ENCODE peak calls at places on chromosomes 12 and 14, in five cellular contexts. P, M, V, N and R are unnamed samples.

GRCh38 chr12:65568517-65568916 is 255.8 kb upstream of the HMGA2 start:
- DNase-seq in P (no peak), M (no peak), V (no peak), N (no peak), R (no peak)

GRCh38 chr12:21305666-21306065 is 29.1 kb downstream of the SLCO1A2 start:
- DNase-seq in P (no peak), M (no peak), V (no peak), N (no peak), R (no peak)

GRCh38 chr12:68896881-68897540 is 36.0 kb downstream of the CPM start:
- DNase-seq in P (no peak), M (no peak), V (peak), N (no peak), R (no peak)

GRCh38 chr14:75335588-75335987 is 57.0 kb downstream of the FOS start:
- DNase-seq in P (no peak), M (no peak), V (no peak), N (no peak), R (no peak)

GRCh38 chr12:77578471-77579262 is 252.0 kb upstream of the NAV3 start:
- DNase-seq in P (no peak), M (no peak), V (no peak), N (no peak), R (no peak)

GRCh38 chr12:122921917-122922316 is 26.0 kb upstream of the VPS37B start:
- DNase-seq in P (no peak), M (no peak), V (peak), N (no peak), R (no peak)

GRCh38 chr12:44654641-44655625 is 221.2 kb downstream of the NELL2 start:
- DNase-seq in P (no peak), M (no peak), V (no peak), N (no peak), R (no peak)

GRCh38 chr14:94028450-94028826 is 2.3 kb downstream of the OTUB2 start:
- DNase-seq in P (no peak), M (no peak), V (no peak), N (no peak), R (no peak)

GRCh38 chr14:96297000-96297399 is 41.0 kb downstream of the BDKRB1 start:
- DNase-seq in P (no peak), M (no peak), V (no peak), N (no peak), R (no peak)

GRCh38 chr12:116090516-116090915 is 187.0 kb downstream of the MED13L start:
- DNase-seq in P (no peak), M (no peak), V (no peak), N (no peak), R (no peak)

GRCh38 chr12:1670244-1670814 is 20.5 kb upstream of the ADIPOR2 start:
- DNase-seq in P (no peak), M (no peak), V (no peak), N (no peak), R (no peak)

GRCh38 chr14:39229222-39229543 is 4.5 kb upstream of the MIA2 start:
- DNase-seq in P (no peak), M (no peak), V (no peak), N (no peak), R (no peak)

GRCh38 chr12:1380171-1380974 is 214.0 kb downstream of the FBXL14 start:
- DNase-seq in P (no peak), M (no peak), V (no peak), N (no peak), R (no peak)

GRCh38 chr12:45612044-45612794 is 117.3 kb upstream of the ARID2 start:
- DNase-seq in P (no peak), M (no peak), V (peak), N (no peak), R (no peak)

GRCh38 chr12:57750561-57751431 is 1.3 kb downstream of the CDK4 start:
- DNase-seq in P (no peak), M (no peak), V (no peak), N (no peak), R (no peak)

GRCh38 chr14:51715742-51716141 is 64.0 kb downstream of the FRMD6 start:
- DNase-seq in P (no peak), M (no peak), V (no peak), N (no peak), R (no peak)

GRCh38 chr14:20603813-20604212 is 12.6 kb upstream of the RNASE12 start:
- DNase-seq in P (no peak), M (no peak), V (no peak), N (no peak), R (no peak)

GRCh38 chr12:2667716-2668440 is 126.9 kb upstream of the FKBP4 start:
- DNase-seq in P (no peak), M (peak), V (no peak), N (no peak), R (no peak)

DNA sequence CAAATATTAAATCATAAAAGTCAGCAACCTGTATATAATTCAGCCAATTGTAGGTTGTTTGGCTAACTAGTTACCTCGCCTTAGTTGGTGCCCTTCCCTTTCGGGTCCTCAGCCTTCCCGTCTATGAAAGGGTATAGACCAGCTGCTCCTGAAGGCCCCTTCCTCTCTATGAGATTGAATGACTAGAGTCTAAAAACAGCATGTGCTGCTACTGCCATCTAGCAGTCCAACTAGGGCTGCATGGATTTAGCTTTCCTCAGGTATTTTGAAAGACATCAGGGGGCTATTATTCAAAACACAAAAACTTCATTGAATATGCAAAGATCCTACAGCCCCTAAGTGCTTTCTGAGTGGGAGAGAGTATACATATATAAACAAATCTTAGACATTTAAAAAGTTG is 37.0 kb upstream of the TMEM263 start:
- DNase-seq in P (no peak), M (no peak), V (peak), N (no peak), R (no peak)
- TF ChIP-seq CTCF in P (no peak), M (no peak), V (peak), N (no peak), R (no peak)

GRCh38 chr12:95335948-95336347 is 118.3 kb downstream of the VEZT start:
- DNase-seq in P (no peak), M (no peak), V (peak), N (no peak), R (no peak)

GRCh38 chr12:95337176-95337575 is 119.6 kb downstream of the VEZT start:
- DNase-seq in P (no peak), M (no peak), V (peak), N (no peak), R (no peak)

GRCh38 chr12:95342008-95342407 is 124.4 kb downstream of the VEZT start:
- DNase-seq in P (no peak), M (no peak), V (no peak), N (no peak), R (no peak)

GRCh38 chr12:95339086-95339788 is 121.6 kb downstream of the VEZT start:
- DNase-seq in P (no peak), M (no peak), V (no peak), N (no peak), R (no peak)

GRCh38 chr12:95336387-95337067 is 118.9 kb downstream of the VEZT start:
- DNase-seq in P (peak), M (peak), V (peak), N (no peak), R (peak)
- TF ChIP-seq CTCF in P (peak), M (peak), V (peak), N (peak), R (no peak)

GRCh38 chr14:92352158-92352985 is 29.4 kb downstream of the SLC24A4 start:
- DNase-seq in P (no peak), M (no peak), V (peak), N (no peak), R (no peak)
- TF ChIP-seq CTCF in P (peak), M (no peak), V (peak), N (no peak), R (no peak)

DNA sequence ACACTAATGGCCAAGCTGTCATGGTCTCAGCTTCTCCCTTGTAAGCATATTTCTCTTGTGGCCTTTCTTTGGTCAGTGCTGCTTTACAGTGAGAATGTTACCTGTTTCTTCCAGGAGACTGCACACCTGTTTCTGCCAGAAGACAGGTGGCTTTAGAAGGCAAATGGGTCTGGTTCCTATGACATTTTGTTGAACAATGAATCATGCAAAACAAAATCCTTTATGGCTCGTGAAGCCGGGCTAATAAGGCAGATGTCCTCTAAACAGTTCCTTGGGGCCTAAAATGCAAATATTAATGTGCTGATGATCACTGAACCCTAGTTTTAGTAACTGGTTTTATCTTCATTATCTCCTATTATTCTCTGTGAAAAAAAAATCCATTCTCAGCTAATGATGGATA is 927.6 kb downstream of the GALC start:
- DNase-seq in P (no peak), M (no peak), V (no peak), N (no peak), R (no peak)
- TF ChIP-seq CTCF in P (no peak), M (no peak), V (no peak), N (no peak), R (no peak)

GRCh38 chr12:27631813-27632491 is 64.3 kb upstream of the REP15 start:
- DNase-seq in P (no peak), M (no peak), V (no peak), N (no peak), R (no peak)
- TF ChIP-seq CTCF in P (no peak), M (no peak), V (no peak), N (no peak), R (no peak)

GRCh38 chr14:69001375-69001774 is 22.3 kb upstream of the ACTN1 start:
- DNase-seq in P (no peak), M (no peak), V (no peak), N (no peak), R (no peak)

GRCh38 chr14:69004731-69005431 is 25.8 kb upstream of the ACTN1 start:
- DNase-seq in P (no peak), M (no peak), V (no peak), N (no peak), R (no peak)

GRCh38 chr14:69005432-69006148 is 26.5 kb upstream of the ACTN1 start:
- DNase-seq in P (no peak), M (peak), V (peak), N (peak), R (no peak)

GRCh38 chr14:69003626-69004025 is 24.5 kb upstream of the ACTN1 start:
- DNase-seq in P (no peak), M (no peak), V (no peak), N (no peak), R (no peak)

GRCh38 chr14:69002069-69002468 is 23.0 kb upstream of the ACTN1 start:
- DNase-seq in P (no peak), M (no peak), V (peak), N (no peak), R (no peak)
- TF ChIP-seq CTCF in P (peak), M (no peak), V (peak), N (no peak), R (no peak)